ENCODE peak calls at places on chromosomes 11 and 22, in eight cellular contexts. One of them, this sample, is unnamed.

GRCh38 chr11:15967166-15967565 is 389.2 kb downstream of the SOX6 start:
- DNase-seq in neuronal stem cell: no peak
- DNase-seq in putamen: no peak
- DNase-seq in stimulated activated CD4-positive, alpha-beta T cell treated with anti-CD3 and anti-CD28 coated beads, Interleukin-12 subunit alpha, Interleukin-12 subunit beta, amount 100 ng/mL, for 24 hours: no peak
- DNase-seq in body of pancreas: no peak
- DNase-seq in effector CD4-positive, alpha-beta T cell: no peak
- DNase-seq in left colon: peak; percentile 74
- DNase-seq in effector memory CD8-positive, alpha-beta T cell: no peak
- DNase-seq in this sample: no peak

GRCh38 chr11:82792822-82793569 is 59.3 kb upstream of the FAM181B start:
- DNase-seq in neuronal stem cell: no peak
- DNase-seq in putamen: no peak
- DNase-seq in stimulated activated CD4-positive, alpha-beta T cell treated with anti-CD3 and anti-CD28 coated beads, Interleukin-12 subunit alpha, Interleukin-12 subunit beta, amount 100 ng/mL, for 24 hours: no peak
- DNase-seq in body of pancreas: no peak
- DNase-seq in effector CD4-positive, alpha-beta T cell: no peak
- DNase-seq in left colon: no peak
- DNase-seq in effector memory CD8-positive, alpha-beta T cell: no peak
- DNase-seq in this sample: peak; percentile 61

GRCh38 chr11:59262419-59262818 is 49.7 kb upstream of the MPEG1 start:
- DNase-seq in neuronal stem cell: no peak
- DNase-seq in putamen: no peak
- DNase-seq in stimulated activated CD4-positive, alpha-beta T cell treated with anti-CD3 and anti-CD28 coated beads, Interleukin-12 subunit alpha, Interleukin-12 subunit beta, amount 100 ng/mL, for 24 hours: no peak
- DNase-seq in body of pancreas: no peak
- DNase-seq in effector CD4-positive, alpha-beta T cell: no peak
- DNase-seq in left colon: no peak
- DNase-seq in effector memory CD8-positive, alpha-beta T cell: no peak
- DNase-seq in this sample: no peak

GRCh38 chr11:21552910-21553309 is 640.0 kb upstream of the ANO5 start:
- DNase-seq in neuronal stem cell: no peak
- DNase-seq in putamen: no peak
- DNase-seq in stimulated activated CD4-positive, alpha-beta T cell treated with anti-CD3 and anti-CD28 coated beads, Interleukin-12 subunit alpha, Interleukin-12 subunit beta, amount 100 ng/mL, for 24 hours: no peak
- DNase-seq in body of pancreas: no peak
- DNase-seq in effector CD4-positive, alpha-beta T cell: no peak
- DNase-seq in left colon: no peak
- DNase-seq in effector memory CD8-positive, alpha-beta T cell: no peak
- DNase-seq in this sample: no peak

GRCh38 chr11:111976614-111977140 is 39.5 kb downstream of the DIXDC1 start:
- DNase-seq in neuronal stem cell: peak; percentile 31
- DNase-seq in putamen: no peak
- DNase-seq in stimulated activated CD4-positive, alpha-beta T cell treated with anti-CD3 and anti-CD28 coated beads, Interleukin-12 subunit alpha, Interleukin-12 subunit beta, amount 100 ng/mL, for 24 hours: no peak
- DNase-seq in body of pancreas: no peak
- DNase-seq in effector CD4-positive, alpha-beta T cell: no peak
- DNase-seq in left colon: no peak
- DNase-seq in effector memory CD8-positive, alpha-beta T cell: no peak
- DNase-seq in this sample: no peak

GRCh38 chr11:12086271-12087074 is 23.9 kb upstream of the MICAL2 start:
- DNase-seq in neuronal stem cell: no peak
- DNase-seq in putamen: no peak
- DNase-seq in stimulated activated CD4-positive, alpha-beta T cell treated with anti-CD3 and anti-CD28 coated beads, Interleukin-12 subunit alpha, Interleukin-12 subunit beta, amount 100 ng/mL, for 24 hours: no peak
- DNase-seq in body of pancreas: no peak
- DNase-seq in effector CD4-positive, alpha-beta T cell: no peak
- DNase-seq in left colon: peak; percentile 67
- DNase-seq in effector memory CD8-positive, alpha-beta T cell: no peak
- DNase-seq in this sample: no peak

GRCh38 chr22:45010532-45010900 is 711 bp upstream of the PHF21B start:
- DNase-seq in neuronal stem cell: no peak
- DNase-seq in putamen: no peak
- DNase-seq in stimulated activated CD4-positive, alpha-beta T cell treated with anti-CD3 and anti-CD28 coated beads, Interleukin-12 subunit alpha, Interleukin-12 subunit beta, amount 100 ng/mL, for 24 hours: no peak
- DNase-seq in body of pancreas: no peak
- DNase-seq in effector CD4-positive, alpha-beta T cell: no peak
- DNase-seq in left colon: no peak
- DNase-seq in effector memory CD8-positive, alpha-beta T cell: no peak
- DNase-seq in this sample: no peak

GRCh38 chr11:109490953-109491733 is 69.2 kb downstream of the C11orf87 start:
- DNase-seq in neuronal stem cell: no peak
- DNase-seq in putamen: no peak
- DNase-seq in stimulated activated CD4-positive, alpha-beta T cell treated with anti-CD3 and anti-CD28 coated beads, Interleukin-12 subunit alpha, Interleukin-12 subunit beta, amount 100 ng/mL, for 24 hours: no peak
- DNase-seq in body of pancreas: no peak
- DNase-seq in effector CD4-positive, alpha-beta T cell: no peak
- DNase-seq in left colon: no peak
- DNase-seq in effector memory CD8-positive, alpha-beta T cell: no peak
- DNase-seq in this sample: no peak

GRCh38 chr22:42277988-42278776 is 7.7 kb upstream of the TCF20 start:
- DNase-seq in neuronal stem cell: no peak
- DNase-seq in putamen: no peak
- DNase-seq in stimulated activated CD4-positive, alpha-beta T cell treated with anti-CD3 and anti-CD28 coated beads, Interleukin-12 subunit alpha, Interleukin-12 subunit beta, amount 100 ng/mL, for 24 hours: no peak
- DNase-seq in body of pancreas: no peak
- DNase-seq in effector CD4-positive, alpha-beta T cell: no peak
- DNase-seq in left colon: no peak
- DNase-seq in effector memory CD8-positive, alpha-beta T cell: no peak
- DNase-seq in this sample: no peak

GRCh38 chr11:109984634-109985289 is 108.4 kb upstream of the ZC3H12C start:
- DNase-seq in neuronal stem cell: no peak
- DNase-seq in putamen: no peak
- DNase-seq in stimulated activated CD4-positive, alpha-beta T cell treated with anti-CD3 and anti-CD28 coated beads, Interleukin-12 subunit alpha, Interleukin-12 subunit beta, amount 100 ng/mL, for 24 hours: no peak
- DNase-seq in body of pancreas: no peak
- DNase-seq in effector CD4-positive, alpha-beta T cell: no peak
- DNase-seq in left colon: no peak
- DNase-seq in effector memory CD8-positive, alpha-beta T cell: no peak
- DNase-seq in this sample: no peak

GRCh38 chr11:106160494-106160893 is 83.0 kb downstream of the AASDHPPT start:
- DNase-seq in neuronal stem cell: no peak
- DNase-seq in putamen: no peak
- DNase-seq in stimulated activated CD4-positive, alpha-beta T cell treated with anti-CD3 and anti-CD28 coated beads, Interleukin-12 subunit alpha, Interleukin-12 subunit beta, amount 100 ng/mL, for 24 hours: no peak
- DNase-seq in body of pancreas: no peak
- DNase-seq in effector CD4-positive, alpha-beta T cell: no peak
- DNase-seq in left colon: no peak
- DNase-seq in effector memory CD8-positive, alpha-beta T cell: no peak
- DNase-seq in this sample: no peak

GRCh38 chr11:60447070-60447469 is 8.6 kb upstream of the MS4A1 start:
- DNase-seq in neuronal stem cell: no peak
- DNase-seq in putamen: no peak
- DNase-seq in stimulated activated CD4-positive, alpha-beta T cell treated with anti-CD3 and anti-CD28 coated beads, Interleukin-12 subunit alpha, Interleukin-12 subunit beta, amount 100 ng/mL, for 24 hours: no peak
- DNase-seq in body of pancreas: no peak
- DNase-seq in effector CD4-positive, alpha-beta T cell: no peak
- DNase-seq in left colon: no peak
- DNase-seq in effector memory CD8-positive, alpha-beta T cell: no peak
- DNase-seq in this sample: no peak

GRCh38 chr11:6505577-6506240 is 8.6 kb downstream of the DNHD1 start:
- DNase-seq in neuronal stem cell: no peak
- DNase-seq in putamen: peak; percentile 23
- DNase-seq in stimulated activated CD4-positive, alpha-beta T cell treated with anti-CD3 and anti-CD28 coated beads, Interleukin-12 subunit alpha, Interleukin-12 subunit beta, amount 100 ng/mL, for 24 hours: no peak
- DNase-seq in body of pancreas: peak; percentile 26
- DNase-seq in effector CD4-positive, alpha-beta T cell: no peak
- DNase-seq in left colon: no peak
- DNase-seq in effector memory CD8-positive, alpha-beta T cell: peak; percentile 24
- DNase-seq in this sample: peak; percentile 59

GRCh38 chr11:128451651-128452470 is 135.5 kb downstream of the ETS1 start:
- DNase-seq in neuronal stem cell: no peak
- DNase-seq in putamen: peak; percentile 85
- DNase-seq in stimulated activated CD4-positive, alpha-beta T cell treated with anti-CD3 and anti-CD28 coated beads, Interleukin-12 subunit alpha, Interleukin-12 subunit beta, amount 100 ng/mL, for 24 hours: no peak
- DNase-seq in body of pancreas: peak; percentile 43
- DNase-seq in effector CD4-positive, alpha-beta T cell: no peak
- DNase-seq in left colon: peak; percentile 57
- DNase-seq in effector memory CD8-positive, alpha-beta T cell: no peak
- DNase-seq in this sample: no peak

GRCh38 chr11:94295534-94295933 is 8.8 kb upstream of the IZUMO1R start:
- DNase-seq in neuronal stem cell: no peak
- DNase-seq in putamen: no peak
- DNase-seq in stimulated activated CD4-positive, alpha-beta T cell treated with anti-CD3 and anti-CD28 coated beads, Interleukin-12 subunit alpha, Interleukin-12 subunit beta, amount 100 ng/mL, for 24 hours: no peak
- DNase-seq in body of pancreas: no peak
- DNase-seq in effector CD4-positive, alpha-beta T cell: no peak
- DNase-seq in left colon: no peak
- DNase-seq in effector memory CD8-positive, alpha-beta T cell: no peak
- DNase-seq in this sample: no peak

GRCh38 chr11:131546218-131546895 is 175.9 kb downstream of the NTM start:
- DNase-seq in neuronal stem cell: no peak
- DNase-seq in putamen: no peak
- DNase-seq in stimulated activated CD4-positive, alpha-beta T cell treated with anti-CD3 and anti-CD28 coated beads, Interleukin-12 subunit alpha, Interleukin-12 subunit beta, amount 100 ng/mL, for 24 hours: no peak
- DNase-seq in body of pancreas: no peak
- DNase-seq in effector CD4-positive, alpha-beta T cell: no peak
- DNase-seq in left colon: no peak
- DNase-seq in effector memory CD8-positive, alpha-beta T cell: no peak
- DNase-seq in this sample: no peak

GRCh38 chr22:23859201-23859600 is 1.5 kb downstream of the SLC2A11 start:
- DNase-seq in neuronal stem cell: no peak
- DNase-seq in putamen: no peak
- DNase-seq in stimulated activated CD4-positive, alpha-beta T cell treated with anti-CD3 and anti-CD28 coated beads, Interleukin-12 subunit alpha, Interleukin-12 subunit beta, amount 100 ng/mL, for 24 hours: no peak
- DNase-seq in body of pancreas: no peak
- DNase-seq in effector CD4-positive, alpha-beta T cell: no peak
- DNase-seq in left colon: no peak
- DNase-seq in effector memory CD8-positive, alpha-beta T cell: no peak
- DNase-seq in this sample: no peak

GRCh38 chr22:32543020-32543357 is 68.4 kb downstream of the FBXO7 start:
- DNase-seq in neuronal stem cell: no peak
- DNase-seq in putamen: no peak
- DNase-seq in stimulated activated CD4-positive, alpha-beta T cell treated with anti-CD3 and anti-CD28 coated beads, Interleukin-12 subunit alpha, Interleukin-12 subunit beta, amount 100 ng/mL, for 24 hours: no peak
- DNase-seq in body of pancreas: no peak
- DNase-seq in effector CD4-positive, alpha-beta T cell: no peak
- DNase-seq in left colon: no peak
- DNase-seq in effector memory CD8-positive, alpha-beta T cell: no peak
- DNase-seq in this sample: no peak

GRCh38 chr11:27971256-27971655 is 136.7 kb downstream of the KIF18A start:
- DNase-seq in neuronal stem cell: no peak
- DNase-seq in putamen: no peak
- DNase-seq in stimulated activated CD4-positive, alpha-beta T cell treated with anti-CD3 and anti-CD28 coated beads, Interleukin-12 subunit alpha, Interleukin-12 subunit beta, amount 100 ng/mL, for 24 hours: no peak
- DNase-seq in body of pancreas: no peak
- DNase-seq in effector CD4-positive, alpha-beta T cell: no peak
- DNase-seq in left colon: no peak
- DNase-seq in effector memory CD8-positive, alpha-beta T cell: no peak
- DNase-seq in this sample: no peak

This sample was measured in SK-N-DZ.